ENCODE peak calls at places on chromosomes 11 and 22, in ten cellular contexts. One of them, this sample, is unnamed.

GRCh38 chr22:47089796-47090460 is 327.5 kb downstream of the TBC1D22A start:
- DNase-seq in GM13977: no peak
- DNase-seq in fibroblast of mammary gland: no peak
- DNase-seq in heart right ventricle: no peak
- DNase-seq in fibroblast of lung: no peak
- DNase-seq in pancreas: no peak
- DNase-seq in tibial nerve: no peak
- DNase-seq in choroid plexus epithelial cell: no peak
- DNase-seq in uterus: no peak
- DNase-seq in mesothelial cell of epicardium: no peak
- DNase-seq in this sample: no peak

GRCh38 chr11:35943761-35944502 is at the start of gene LDLRAD3:
- DNase-seq in tibial nerve: peak
- DNase-seq in GM13977: peak
- DNase-seq in choroid plexus epithelial cell: peak
- DNase-seq in fibroblast of lung: peak
- DNase-seq in pancreas: peak
- DNase-seq in uterus: peak
- DNase-seq in fibroblast of mammary gland: peak
- DNase-seq in mesothelial cell of epicardium: peak
- DNase-seq in heart right ventricle: peak
- DNase-seq in this sample: no peak

GRCh38 chr11:47566166-47566546 is 757 bp downstream of the PTPMT1 start:
- DNase-seq in pancreas: no peak
- DNase-seq in heart right ventricle: no peak
- DNase-seq in tibial nerve: no peak
- DNase-seq in choroid plexus epithelial cell: no peak
- DNase-seq in mesothelial cell of epicardium: no peak
- DNase-seq in uterus: no peak
- DNase-seq in fibroblast of lung: no peak
- DNase-seq in fibroblast of mammary gland: no peak
- DNase-seq in GM13977: no peak
- DNase-seq in this sample: no peak

GRCh38 chr11:87180743-87181142 is 143.0 kb downstream of the TMEM135 start:
- DNase-seq in tibial nerve: no peak
- DNase-seq in fibroblast of lung: peak
- DNase-seq in GM13977: no peak
- DNase-seq in fibroblast of mammary gland: peak
- DNase-seq in uterus: no peak
- DNase-seq in heart right ventricle: no peak
- DNase-seq in mesothelial cell of epicardium: no peak
- DNase-seq in choroid plexus epithelial cell: peak
- DNase-seq in pancreas: no peak
- DNase-seq in this sample: no peak

GRCh38 chr11:111585371-111585770 is 16.9 kb upstream of the SIK2 start:
- DNase-seq in fibroblast of mammary gland: peak
- DNase-seq in uterus: no peak
- DNase-seq in fibroblast of lung: peak
- DNase-seq in mesothelial cell of epicardium: no peak
- DNase-seq in heart right ventricle: no peak
- DNase-seq in pancreas: no peak
- DNase-seq in tibial nerve: no peak
- DNase-seq in GM13977: no peak
- DNase-seq in choroid plexus epithelial cell: peak
- DNase-seq in this sample: no peak

GRCh38 chr11:27532652-27533325 is 26.2 kb upstream of the LIN7C start:
- DNase-seq in tibial nerve: no peak
- DNase-seq in uterus: no peak
- DNase-seq in heart right ventricle: no peak
- DNase-seq in pancreas: no peak
- DNase-seq in choroid plexus epithelial cell: peak
- DNase-seq in fibroblast of lung: peak
- DNase-seq in mesothelial cell of epicardium: no peak
- DNase-seq in GM13977: no peak
- DNase-seq in fibroblast of mammary gland: peak
- DNase-seq in this sample: no peak

GRCh38 chr11:783581-784015 is 6.3 kb downstream of the CEND1 start:
- DNase-seq in mesothelial cell of epicardium: peak
- DNase-seq in pancreas: peak
- DNase-seq in GM13977: no peak
- DNase-seq in choroid plexus epithelial cell: peak
- DNase-seq in uterus: peak
- DNase-seq in fibroblast of lung: peak
- DNase-seq in tibial nerve: peak
- DNase-seq in heart right ventricle: peak
- DNase-seq in fibroblast of mammary gland: peak
- DNase-seq in this sample: peak

GRCh38 chr22:50276143-50276542 is 6.0 kb upstream of the MAPK11 start:
- DNase-seq in heart right ventricle: no peak
- DNase-seq in mesothelial cell of epicardium: no peak
- DNase-seq in pancreas: peak
- DNase-seq in choroid plexus epithelial cell: peak
- DNase-seq in fibroblast of lung: peak
- DNase-seq in GM13977: peak
- DNase-seq in fibroblast of mammary gland: peak
- DNase-seq in uterus: peak
- DNase-seq in tibial nerve: peak
- DNase-seq in this sample: no peak

GRCh38 chr11:6438979-6439571 is 1.7 kb downstream of the HPX start:
- DNase-seq in choroid plexus epithelial cell: peak
- DNase-seq in pancreas: peak
- DNase-seq in fibroblast of lung: peak
- DNase-seq in tibial nerve: peak
- DNase-seq in mesothelial cell of epicardium: no peak
- DNase-seq in fibroblast of mammary gland: peak
- DNase-seq in GM13977: no peak
- DNase-seq in uterus: no peak
- DNase-seq in heart right ventricle: peak
- DNase-seq in this sample: peak

GRCh38 chr11:126855536-126855935 is 145.0 kb downstream of the KIRREL3 start:
- DNase-seq in GM13977: no peak
- DNase-seq in heart right ventricle: no peak
- DNase-seq in fibroblast of lung: no peak
- DNase-seq in tibial nerve: no peak
- DNase-seq in uterus: no peak
- DNase-seq in mesothelial cell of epicardium: no peak
- DNase-seq in pancreas: no peak
- DNase-seq in choroid plexus epithelial cell: no peak
- DNase-seq in fibroblast of mammary gland: no peak
- DNase-seq in this sample: no peak

GRCh38 chr11:70524096-70524922 is 126.0 kb downstream of the CTTN start:
- DNase-seq in uterus: no peak
- DNase-seq in fibroblast of lung: no peak
- DNase-seq in tibial nerve: no peak
- DNase-seq in GM13977: no peak
- DNase-seq in fibroblast of mammary gland: no peak
- DNase-seq in heart right ventricle: no peak
- DNase-seq in pancreas: no peak
- DNase-seq in choroid plexus epithelial cell: peak
- DNase-seq in mesothelial cell of epicardium: no peak
- DNase-seq in this sample: no peak

GRCh38 chr22:50687829-50688228 is 15.2 kb downstream of the SHANK3 start:
- DNase-seq in GM13977: no peak
- DNase-seq in uterus: no peak
- DNase-seq in pancreas: no peak
- DNase-seq in mesothelial cell of epicardium: no peak
- DNase-seq in fibroblast of lung: no peak
- DNase-seq in heart right ventricle: no peak
- DNase-seq in choroid plexus epithelial cell: no peak
- DNase-seq in fibroblast of mammary gland: no peak
- DNase-seq in tibial nerve: no peak
- DNase-seq in this sample: no peak

GRCh38 chr11:33893711-33894401 is 2.0 kb upstream of the LMO2 start:
- DNase-seq in fibroblast of mammary gland: no peak
- DNase-seq in tibial nerve: no peak
- DNase-seq in uterus: no peak
- DNase-seq in mesothelial cell of epicardium: no peak
- DNase-seq in pancreas: no peak
- DNase-seq in fibroblast of lung: no peak
- DNase-seq in choroid plexus epithelial cell: peak
- DNase-seq in heart right ventricle: no peak
- DNase-seq in GM13977: peak
- DNase-seq in this sample: no peak

GRCh38 chr11:106280041-106280440 is 202.6 kb downstream of the AASDHPPT start:
- DNase-seq in fibroblast of mammary gland: no peak
- DNase-seq in pancreas: no peak
- DNase-seq in choroid plexus epithelial cell: no peak
- DNase-seq in uterus: no peak
- DNase-seq in tibial nerve: no peak
- DNase-seq in fibroblast of lung: no peak
- DNase-seq in heart right ventricle: no peak
- DNase-seq in GM13977: no peak
- DNase-seq in mesothelial cell of epicardium: no peak
- DNase-seq in this sample: no peak

GRCh38 chr11:130431337-130431773 is 2.9 kb upstream of the ADAMTS8 start:
- DNase-seq in mesothelial cell of epicardium: no peak
- DNase-seq in heart right ventricle: peak
- DNase-seq in fibroblast of lung: peak
- DNase-seq in fibroblast of mammary gland: peak
- DNase-seq in choroid plexus epithelial cell: peak
- DNase-seq in tibial nerve: peak
- DNase-seq in uterus: peak
- DNase-seq in GM13977: peak
- DNase-seq in pancreas: peak
- DNase-seq in this sample: peak
- TF ChIP-seq CTCF in mesothelial cell of epicardium: peak
- TF ChIP-seq CTCF in heart right ventricle: peak
- TF ChIP-seq CTCF in fibroblast of lung: peak
- TF ChIP-seq CTCF in fibroblast of mammary gland: peak
- TF ChIP-seq CTCF in choroid plexus epithelial cell: peak
- TF ChIP-seq CTCF in tibial nerve: peak
- TF ChIP-seq CTCF in uterus: peak
- TF ChIP-seq CTCF in GM13977: peak
- TF ChIP-seq CTCF in pancreas: peak
- TF ChIP-seq CTCF in this sample: peak

DNA sequence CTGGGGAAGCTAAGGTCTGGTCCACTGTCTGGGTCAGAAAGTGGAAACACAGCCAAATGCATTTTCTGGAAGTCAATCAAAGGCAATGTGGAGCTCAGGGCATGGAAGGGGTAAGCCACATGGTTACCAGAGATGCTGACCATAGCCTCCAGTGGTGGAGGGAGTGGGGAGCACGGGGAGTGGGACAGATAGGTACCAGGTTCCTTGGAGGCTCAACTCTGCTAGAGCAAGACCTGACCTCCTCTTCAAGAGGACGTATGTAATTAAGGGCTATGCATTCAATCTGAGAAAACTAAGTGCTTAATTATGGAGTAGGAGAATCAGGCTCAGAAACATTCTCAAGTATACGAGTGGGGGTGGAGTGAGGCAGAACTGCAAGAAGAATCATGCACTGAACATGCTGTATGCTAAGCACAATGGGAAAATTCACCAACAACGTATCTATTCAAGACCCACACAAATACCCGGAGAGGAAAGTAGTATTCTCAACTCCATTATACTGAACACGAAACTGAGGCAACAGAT is 65.2 kb upstream of the PHOX2A start:
- DNase-seq in pancreas: no peak
- DNase-seq in fibroblast of lung: no peak
- DNase-seq in GM13977: no peak
- DNase-seq in choroid plexus epithelial cell: no peak
- DNase-seq in uterus: no peak
- DNase-seq in fibroblast of mammary gland: no peak
- DNase-seq in mesothelial cell of epicardium: no peak
- DNase-seq in heart right ventricle: no peak
- DNase-seq in tibial nerve: no peak
- DNase-seq in this sample: no peak
- TF ChIP-seq CTCF in pancreas: no peak
- TF ChIP-seq CTCF in fibroblast of lung: no peak
- TF ChIP-seq CTCF in GM13977: no peak
- TF ChIP-seq CTCF in choroid plexus epithelial cell: no peak
- TF ChIP-seq CTCF in uterus: no peak
- TF ChIP-seq CTCF in fibroblast of mammary gland: no peak
- TF ChIP-seq CTCF in mesothelial cell of epicardium: no peak
- TF ChIP-seq CTCF in heart right ventricle: no peak
- TF ChIP-seq CTCF in tibial nerve: no peak
- TF ChIP-seq CTCF in this sample: no peak

DNA sequence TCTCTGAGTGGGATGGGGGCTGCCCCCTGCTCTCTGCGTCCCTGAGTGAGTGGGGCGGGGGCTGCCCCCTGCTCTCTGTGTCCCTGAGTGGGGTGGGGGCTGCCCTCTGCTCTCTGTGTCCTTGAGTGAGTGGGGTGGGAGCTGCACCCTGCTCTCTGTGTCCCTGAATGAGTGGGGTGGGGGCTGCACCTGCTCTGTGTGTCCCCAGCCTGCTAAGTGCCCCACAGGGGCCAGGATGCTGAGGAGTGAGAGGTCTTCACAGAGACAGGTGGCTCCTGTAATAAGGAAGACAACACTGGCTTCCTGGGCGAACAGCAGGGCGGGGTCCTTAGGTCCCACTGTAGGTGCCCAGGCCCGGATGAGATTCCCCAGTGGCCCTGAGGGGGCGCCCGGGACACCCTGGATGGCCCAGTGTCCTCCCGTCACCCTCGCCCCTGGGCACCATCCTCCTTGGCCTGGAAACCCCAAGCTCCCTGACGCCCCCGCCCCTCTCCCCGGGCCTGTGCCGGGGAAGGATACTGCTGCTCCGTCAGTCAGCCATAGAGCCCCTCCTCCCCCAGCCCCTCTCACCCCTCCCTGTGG is 3.8 kb upstream of the CCDC188 start:
- DNase-seq in tibial nerve: no peak
- DNase-seq in pancreas: no peak
- DNase-seq in heart right ventricle: no peak
- DNase-seq in uterus: no peak
- DNase-seq in choroid plexus epithelial cell: no peak
- DNase-seq in mesothelial cell of epicardium: no peak
- DNase-seq in fibroblast of mammary gland: no peak
- DNase-seq in GM13977: no peak
- DNase-seq in fibroblast of lung: no peak
- DNase-seq in this sample: no peak
- TF ChIP-seq CTCF in tibial nerve: no peak
- TF ChIP-seq CTCF in pancreas: no peak
- TF ChIP-seq CTCF in heart right ventricle: no peak
- TF ChIP-seq CTCF in uterus: no peak
- TF ChIP-seq CTCF in choroid plexus epithelial cell: peak
- TF ChIP-seq CTCF in mesothelial cell of epicardium: no peak
- TF ChIP-seq CTCF in fibroblast of mammary gland: no peak
- TF ChIP-seq CTCF in GM13977: no peak
- TF ChIP-seq CTCF in fibroblast of lung: no peak
- TF ChIP-seq CTCF in this sample: no peak

DNA sequence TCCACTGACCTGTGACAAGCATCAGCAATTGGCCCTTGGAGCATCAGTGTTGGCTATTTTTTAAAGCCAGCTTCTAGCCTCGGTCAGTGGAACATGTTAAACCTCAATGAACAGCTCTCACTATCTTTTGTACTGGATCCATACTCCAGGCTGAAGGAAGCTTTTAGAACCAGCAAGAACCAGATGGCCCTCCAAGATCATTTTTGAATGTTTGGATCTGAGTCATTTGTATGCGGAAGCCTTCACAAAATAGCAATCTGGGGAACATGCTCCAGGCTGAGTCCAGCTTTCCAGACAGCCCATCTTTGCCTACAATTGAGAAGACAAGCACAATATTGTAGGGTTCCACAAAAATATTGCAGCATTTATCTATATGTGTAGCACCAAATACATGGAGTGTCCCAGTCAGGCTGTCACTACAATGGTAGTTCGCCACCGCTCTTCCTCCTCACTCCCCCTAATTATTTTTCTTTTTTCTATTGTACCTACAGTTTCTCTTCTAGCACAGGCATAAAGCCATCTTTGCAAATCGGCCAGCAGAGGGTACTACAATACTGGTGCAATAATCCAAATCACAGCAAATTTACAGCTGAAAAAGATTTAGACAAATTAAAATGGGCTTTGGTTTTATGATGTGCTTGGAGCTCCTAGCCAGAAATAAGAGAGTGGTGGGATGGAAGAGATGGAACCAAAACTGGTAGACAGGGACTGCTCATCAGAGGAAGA is 177.4 kb upstream of the BLID start:
- DNase-seq in GM13977: no peak
- DNase-seq in fibroblast of mammary gland: peak
- DNase-seq in choroid plexus epithelial cell: peak
- DNase-seq in pancreas: no peak
- DNase-seq in tibial nerve: no peak
- DNase-seq in heart right ventricle: no peak
- DNase-seq in fibroblast of lung: peak
- DNase-seq in uterus: no peak
- DNase-seq in mesothelial cell of epicardium: no peak
- DNase-seq in this sample: no peak
- TF ChIP-seq CTCF in GM13977: no peak
- TF ChIP-seq CTCF in fibroblast of mammary gland: peak
- TF ChIP-seq CTCF in choroid plexus epithelial cell: peak
- TF ChIP-seq CTCF in pancreas: no peak
- TF ChIP-seq CTCF in tibial nerve: no peak
- TF ChIP-seq CTCF in heart right ventricle: peak
- TF ChIP-seq CTCF in fibroblast of lung: peak
- TF ChIP-seq CTCF in uterus: no peak
- TF ChIP-seq CTCF in mesothelial cell of epicardium: no peak
- TF ChIP-seq CTCF in this sample: no peak

This sample was measured in LNCaP clone FGC.